ENCODE peak calls at places on chromosomes 5 and 9, in five cellular contexts. H is stomach, K is NCI-H1417, M is memory B cell, W is OCI-LY7. A is an unnamed sample.
A peak's percentile ranks its signal among the peaks of the same experiment; 100 is the strongest.

GRCh38 chr9:85746309-85746708 is 4.6 kb upstream of the AGTPBP1 start:
- DNase-seq in H (no peak), K (no peak), M (no peak), W (no peak), A (no peak)

GRCh38 chr5:173454381-173454763 is 126.2 kb upstream of the STC2 start:
- DNase-seq in H (no peak), K (no peak), M (no peak), W (no peak), A (no peak)

GRCh38 chr5:140882591-140882899 is 621 bp downstream of the PCDHA13 start:
- DNase-seq in H (no peak), K (no peak), M (no peak), W (no peak), A (peak; percentile 10)

GRCh38 chr9:21872696-21873095 is 70.3 kb downstream of the MTAP start:
- DNase-seq in H (no peak), K (no peak), M (no peak), W (no peak), A (no peak)

GRCh38 chr5:132253452-132254320 is 3.8 kb upstream of the PDLIM4 start:
- DNase-seq in H (no peak), K (no peak), M (no peak), W (no peak), A (no peak)

GRCh38 chr5:38648703-38649291 is 92.4 kb upstream of the LIFR start:
- DNase-seq in H (no peak), K (no peak), M (no peak), W (no peak), A (no peak)

GRCh38 chr9:126788631-126789349 is 16.1 kb upstream of the ZBTB43 start:
- DNase-seq in H (no peak), K (no peak), M (no peak), W (no peak), A (no peak)

GRCh38 chr5:149675467-149676201 is 54.5 kb upstream of the PPARGC1B start:
- DNase-seq in H (peak; percentile 78), K (peak; percentile 21), M (no peak), W (no peak), A (no peak)

GRCh38 chr9:131773911-131774379 is 34.1 kb upstream of the RAPGEF1 start:
- DNase-seq in H (peak; percentile 30), K (no peak), M (no peak), W (peak; percentile 44), A (peak; percentile 45)

GRCh38 chr5:76386360-76386759 is 16.7 kb upstream of the IQGAP2 start:
- DNase-seq in H (peak; percentile 98), K (no peak), M (no peak), W (no peak), A (no peak)

GRCh38 chr5:111748304-111748763 is 8.7 kb downstream of the NREP start:
- DNase-seq in H (no peak), K (no peak), M (no peak), W (no peak), A (no peak)

GRCh38 chr5:945691-946541 is 53.2 kb downstream of the TRIP13 start:
- DNase-seq in H (no peak), K (peak; percentile 76), M (no peak), W (no peak), A (no peak)

GRCh38 chr9:130741831-130742449 is 48.4 kb downstream of the EXOSC2 start:
- DNase-seq in H (no peak), K (no peak), M (no peak), W (no peak), A (no peak)